ENCODE peak calls at places on chromosomes 1 and 21, in four cellular contexts. R is body of pancreas, A is lower lobe of right lung, S is heart left ventricle. Y is an unnamed sample.

GRCh38 chr1:184755226-184756065 is 788 bp upstream of the EDEM3 start:
- DNase-seq in A (no peak), R (peak; percentile 30), S (no peak), Y (no peak)

GRCh38 chr1:168482106-168482505 is 61.7 kb downstream of the XCL2 start:
- DNase-seq in R (no peak), S (no peak), A (no peak), Y (peak; percentile 53)

GRCh38 chr1:51265618-51266017 is 29.5 kb downstream of the RNF11 start:
- DNase-seq in A (no peak), S (no peak), R (no peak), Y (no peak)

GRCh38 chr1:9229549-9229948 is 5.0 kb upstream of the H6PD start:
- DNase-seq in S (no peak), R (no peak), A (no peak), Y (no peak)

GRCh38 chr1:96487404-96487803 is 234.2 kb upstream of the PTBP2 start:
- DNase-seq in R (no peak), S (no peak), A (no peak), Y (no peak)

GRCh38 chr1:223827193-223827663 is 18.5 kb downstream of the TP53BP2 start:
- DNase-seq in A (no peak), R (no peak), S (no peak), Y (no peak)

GRCh38 chr1:231334952-231335351 is 2.7 kb downstream of the EXOC8 start:
- DNase-seq in R (no peak), A (no peak), S (no peak), Y (no peak)

GRCh38 chr1:101291562-101292035 is 54.8 kb downstream of the S1PR1 start:
- DNase-seq in R (no peak), S (no peak), A (no peak), Y (no peak)

GRCh38 chr1:175132456-175132855 is 60.1 kb downstream of the KIAA0040 start:
- DNase-seq in A (no peak), S (no peak), R (no peak), Y (no peak)

GRCh38 chr21:45365608-45366241 is 39.2 kb upstream of the COL18A1 start:
- DNase-seq in R (peak; percentile 59), S (peak; percentile 50), A (no peak), Y (peak; percentile 81)

GRCh38 chr1:6508876-6509602 is 17.6 kb upstream of the PLEKHG5 start:
- DNase-seq in S (peak; percentile 62), A (no peak), R (no peak), Y (no peak)

GRCh38 chr1:30384286-30385245 is 338.8 kb downstream of the MATN1 start:
- DNase-seq in R (no peak), S (no peak), A (no peak), Y (no peak)

GRCh38 chr1:46171872-46172271 is 3.0 kb upstream of the TSPAN1 start:
- DNase-seq in S (no peak), A (peak; percentile 84), R (peak; percentile 69), Y (peak; percentile 68)

GRCh38 chr1:217535601-217536377 is 95.1 kb downstream of the GPATCH2 start:
- DNase-seq in A (no peak), S (no peak), R (no peak), Y (no peak)

GRCh38 chr1:237386362-237387143 is 344.6 kb downstream of the RYR2 start:
- DNase-seq in A (no peak), R (no peak), S (no peak), Y (no peak)

GRCh38 chr1:40844887-40845878 is 17.0 kb downstream of the CITED4 start:
- DNase-seq in S (no peak), A (no peak), R (no peak), Y (no peak)

GRCh38 chr1:12472798-12473551 is 145.0 kb downstream of the DHRS3 start:
- DNase-seq in S (no peak), A (no peak), R (no peak), Y (no peak)

GRCh38 chr1:244341455-244342450 is 110.0 kb downstream of the ADSS2 start:
- DNase-seq in S (no peak), R (peak; percentile 11), A (no peak), Y (peak; percentile 34)

GRCh38 chr21:46146856-46147255 is 8.5 kb downstream of the FTCD start:
- DNase-seq in S (peak; percentile 39), A (no peak), R (no peak), Y (no peak)

GRCh38 chr21:44283953-44284352 is 1.7 kb upstream of the AIRE start:
- DNase-seq in S (peak; percentile 44), A (peak; percentile 31), R (no peak), Y (no peak)

GRCh38 chr1:12380316-12381249 is 150.8 kb downstream of the VPS13D start:
- DNase-seq in A (no peak), R (no peak), S (no peak), Y (no peak)

GRCh38 chr21:43597052-43597451 is 62.2 kb downstream of the HSF2BP start:
- DNase-seq in S (no peak), R (no peak), A (no peak), Y (no peak)

GRCh38 chr1:234562336-234562735 is 47.6 kb downstream of the IRF2BP2 start:
- DNase-seq in A (no peak), S (no peak), R (peak; percentile 36), Y (no peak)

GRCh38 chr1:234564035-234565029 is 45.6 kb downstream of the IRF2BP2 start:
- DNase-seq in S (no peak), R (peak; percentile 45), A (no peak), Y (peak; percentile 49)

GRCh38 chr1:234559917-234560676 is 49.9 kb downstream of the IRF2BP2 start:
- DNase-seq in S (no peak), A (no peak), R (no peak), Y (no peak)

GRCh38 chr1:234559152-234559916 is 50.6 kb downstream of the IRF2BP2 start:
- DNase-seq in R (no peak), A (no peak), S (no peak), Y (no peak)

DNA sequence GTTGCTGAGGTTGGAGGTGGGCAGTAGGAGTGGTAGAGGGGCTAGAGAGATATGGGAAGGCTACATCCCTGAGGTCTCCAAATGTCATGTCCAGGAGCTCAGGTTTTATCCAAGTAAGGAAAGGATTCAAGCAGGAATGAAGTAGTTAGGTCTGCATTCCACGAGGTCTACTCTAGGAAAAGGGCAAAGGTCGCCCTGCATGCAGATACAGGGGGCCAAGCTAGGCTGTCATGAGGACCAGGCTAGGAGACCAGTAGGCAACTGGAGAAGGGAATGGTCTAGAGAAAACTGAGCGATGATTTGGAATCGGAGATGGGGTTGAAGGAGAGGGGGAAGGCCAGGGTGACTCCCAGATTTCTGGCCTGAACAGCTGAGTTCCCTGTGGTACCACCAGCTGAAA is 48.7 kb downstream of the IRF2BP2 start:
- DNase-seq in A (no peak), R (no peak), S (no peak), Y (peak; percentile 67)
- H3K4me3 ChIP-seq in A (no peak overlapping the region), R (no peak overlapping the region), S (no peak overlapping the region), Y (no peak overlapping the region)

GRCh38 chr21:36355071-36355680 is 30.0 kb upstream of the CHAF1B start:
- DNase-seq in A (no peak), R (no peak), S (no peak), Y (no peak)
- H3K36me3 ChIP-seq in A (peaks cover 95% of the 10 kb centered on the region), R (peaks cover 18% of the 10 kb centered on the region), S (peaks cover 92% of the 10 kb centered on the region), Y (no peaks in the 10 kb centered on the region)

GRCh38 chr1:52852854-52853253 is 10.3 kb downstream of the ZYG11A start:
- DNase-seq in R (no peak), S (no peak), A (no peak), Y (no peak)

GRCh38 chr1:52850951-52851350 is 8.4 kb downstream of the ZYG11A start:
- DNase-seq in R (no peak), S (no peak), A (no peak), Y (no peak)

GRCh38 chr1:52842643-52843310 is at the start of gene ZYG11A:
- DNase-seq in S (peak; percentile 79), R (peak; percentile 50), A (peak; percentile 61), Y (peak; percentile 81)

DNA sequence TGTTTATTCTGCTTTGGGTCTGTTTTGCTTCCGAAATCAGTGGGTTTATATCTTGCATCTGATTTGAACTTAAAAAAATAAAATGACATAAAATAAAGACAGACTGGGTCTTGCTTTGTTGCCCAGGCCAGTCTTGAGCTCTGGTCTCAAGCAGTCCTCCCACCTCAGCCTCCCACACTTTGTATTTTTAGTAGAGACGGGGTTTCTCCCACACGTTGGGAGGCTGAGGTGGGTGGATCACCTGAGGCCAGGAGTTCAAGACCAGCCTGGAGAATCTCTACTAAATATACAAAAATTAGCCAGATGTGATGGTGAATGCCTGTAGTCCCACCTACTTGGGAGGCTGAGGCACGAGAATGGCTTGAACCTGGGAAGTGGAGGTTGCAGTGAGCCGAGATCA is 5.9 kb downstream of the ZYG11A start:
- DNase-seq in R (no peak), A (no peak), S (no peak), Y (no peak)
- H3K4me1 ChIP-seq in R (no peaks in the 10 kb centered on the region), A (no peaks in the 10 kb centered on the region), S (no peaks in the 10 kb centered on the region), Y (no peaks in the 10 kb centered on the region)

DNA sequence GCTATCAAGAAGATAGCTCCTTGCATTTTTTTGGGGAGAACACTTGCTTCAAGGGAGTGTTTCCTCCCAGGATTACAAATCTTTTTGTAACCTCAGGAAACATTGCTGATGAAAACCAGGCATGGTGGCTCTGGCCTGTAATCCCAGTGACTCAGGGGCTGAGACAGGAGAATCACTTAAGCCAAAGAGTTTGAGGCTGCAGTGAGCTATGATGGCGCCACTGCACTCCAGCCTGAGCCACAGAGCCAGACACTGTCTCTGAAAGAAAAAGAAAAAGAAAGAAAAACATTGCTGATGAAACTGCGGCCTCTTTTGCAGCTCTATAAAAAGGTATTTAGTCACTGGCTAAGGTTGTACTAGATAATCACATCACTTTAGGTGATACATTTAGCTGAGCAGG is 7.3 kb downstream of the RNU1-2 start:
- DNase-seq in A (no peak), R (no peak), S (no peak), Y (no peak)
- H3K4me3 ChIP-seq in A (no peak overlapping the region), R (no peak overlapping the region), S (no peak overlapping the region), Y (peak overlapping the region; percentile 53)

GRCh38 chr1:193519922-193520321 is 333.5 kb upstream of the B3GALT2 start:
- DNase-seq in R (no peak), A (no peak), S (no peak), Y (no peak)
- H3K36me3 ChIP-seq in R (no peaks in the 10 kb centered on the region), A (no peaks in the 10 kb centered on the region), S (no peaks in the 10 kb centered on the region), Y (no peaks in the 10 kb centered on the region)

GRCh38 chr1:157136133-157136532 is 2.1 kb downstream of the ETV3 start:
- DNase-seq in A (no peak), R (no peak), S (no peak), Y (no peak)

GRCh38 chr1:157133431-157133830 is 4.8 kb downstream of the ETV3 start:
- DNase-seq in A (no peak), S (no peak), R (no peak), Y (no peak)

GRCh38 chr1:157135070-157135469 is 3.1 kb downstream of the ETV3 start:
- DNase-seq in R (no peak), A (no peak), S (no peak), Y (no peak)

GRCh38 chr1:157135646-157136045 is 2.5 kb downstream of the ETV3 start:
- DNase-seq in R (no peak), A (no peak), S (no peak), Y (no peak)

GRCh38 chr1:157134442-157134841 is 3.8 kb downstream of the ETV3 start:
- DNase-seq in A (no peak), S (no peak), R (no peak), Y (peak; percentile 62)
- H3K4me1 ChIP-seq in A (peaks cover 52% of the 10 kb centered on the region), S (peaks cover 21% of the 10 kb centered on the region), R (peaks cover 26% of the 10 kb centered on the region), Y (peaks cover 68% of the 10 kb centered on the region)

Y was measured in Caco-2.